ENCODE peak calls at places on chromosome 7, in nine cellular contexts. O is endothelial cell of umbilical vein; R is SK-N-SH; X is CD4-positive, alpha-beta memory T cell; W is HepG2; U is CD8-positive, alpha-beta memory T cell; Y is CD8-positive, alpha-beta T cell; Z is right atrium auricular region; I is mammary epithelial cell. Q is an unnamed sample.
A peak's percentile ranks its signal among the peaks of the same experiment; 100 is the strongest.

GRCh38 chr7:159065151-159065550 is 79.5 kb downstream of the VIPR2 start:
- DNase-seq in O (no peak), R (no peak), X (no peak), W (no peak), U (no peak), Y (no peak), Z (peak; percentile 65), I (no peak), Q (no peak)

GRCh38 chr7:113087278-113087998 is 811 bp upstream of the GPR85 start:
- DNase-seq in O (peak; percentile 81), R (peak; percentile 84), X (no peak), W (peak; percentile 1), U (no peak), Y (no peak), Z (no peak), I (no peak), Q (peak; percentile 37)

GRCh38 chr7:31080112-31080511 is 28.0 kb downstream of the ADCYAP1R1 start:
- DNase-seq in O (no peak), R (no peak), X (no peak), W (no peak), U (no peak), Y (no peak), Z (no peak), I (no peak), Q (no peak)

GRCh38 chr7:154919324-154920222 is 83.4 kb downstream of the PAXIP1 start:
- DNase-seq in O (no peak), R (no peak), X (no peak), W (no peak), U (no peak), Y (no peak), Z (peak; percentile 38), I (peak; percentile 13), Q (no peak)

GRCh38 chr7:22185559-22185958 is 171.4 kb downstream of the RAPGEF5 start:
- DNase-seq in O (no peak), R (no peak), X (no peak), W (no peak), U (no peak), Y (no peak), Z (no peak), I (no peak), Q (no peak)

GRCh38 chr7:33196194-33196593 is 66.8 kb downstream of the BBS9 start:
- DNase-seq in O (no peak), R (peak; percentile 49), X (no peak), W (no peak), U (no peak), Y (no peak), Z (no peak), I (no peak), Q (no peak)

GRCh38 chr7:110017405-110017804 is 1073.5 kb upstream of the LRRN3 start:
- DNase-seq in O (no peak), R (no peak), X (no peak), W (no peak), U (no peak), Y (no peak), Z (no peak), I (no peak), Q (no peak)

GRCh38 chr7:5598261-5598761 is 174.7 kb upstream of the TNRC18 start:
- DNase-seq in O (peak; percentile 12), R (no peak), X (no peak), W (no peak), U (no peak), Y (no peak), Z (no peak), I (no peak), Q (no peak)

GRCh38 chr7:145812218-145812617 is 304.4 kb upstream of the CNTNAP2 start:
- DNase-seq in O (no peak), R (no peak), X (no peak), W (no peak), U (no peak), Y (no peak), Z (no peak), I (no peak), Q (no peak)

GRCh38 chr7:100793806-100794660 is 33.3 kb downstream of the EPHB4 start:
- DNase-seq in O (peak; percentile 45), R (no peak), X (no peak), W (no peak), U (no peak), Y (no peak), Z (no peak), I (no peak), Q (no peak)

GRCh38 chr7:142896151-142896550 is 10.6 kb upstream of the TRPV6 start:
- DNase-seq in O (no peak), R (no peak), X (no peak), W (no peak), U (no peak), Y (no peak), Z (no peak), I (no peak), Q (no peak)

GRCh38 chr7:66050337-66050957 is 25.2 kb upstream of the ASL start:
- DNase-seq in O (no peak), R (peak; percentile 52), X (no peak), W (no peak), U (no peak), Y (no peak), Z (no peak), I (no peak), Q (no peak)

GRCh38 chr7:114864278-114864677 is 57.6 kb upstream of the MDFIC start:
- DNase-seq in O (peak; percentile 7), R (no peak), X (no peak), W (no peak), U (no peak), Y (no peak), Z (no peak), I (no peak), Q (no peak)
- H3K4me3 ChIP-seq in O (no peak overlapping the region), R (no peak overlapping the region), X (no peak overlapping the region), W (no peak overlapping the region), U (no peak overlapping the region), Y (no peak overlapping the region), Z (no peak overlapping the region), I (no peak overlapping the region), Q (no peak overlapping the region)

GRCh38 chr7:11358637-11359036 is 385.0 kb downstream of the PHF14 start:
- DNase-seq in O (no peak), R (no peak), X (no peak), W (no peak), U (no peak), Y (no peak), Z (no peak), I (no peak), Q (no peak)

DNA sequence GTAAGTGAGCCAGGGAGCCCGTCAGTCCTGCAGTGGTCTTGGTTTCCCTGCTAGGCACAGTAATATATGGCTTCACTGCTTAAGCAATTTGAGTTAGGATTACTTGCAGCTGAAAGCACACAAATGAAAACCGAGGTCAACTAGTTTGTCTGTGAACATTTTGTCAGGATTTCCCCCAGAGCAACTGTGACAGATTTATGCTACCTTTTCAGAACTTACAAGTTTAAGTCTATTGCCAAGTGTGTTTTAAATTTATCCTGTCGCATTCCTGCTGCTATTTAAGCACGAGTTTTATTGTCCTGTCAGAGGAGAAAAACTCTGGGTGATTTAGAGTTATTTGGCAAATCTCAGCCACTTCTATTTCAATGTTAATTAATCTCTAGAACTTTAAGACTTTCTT is 381.9 kb downstream of the PHF14 start:
- DNase-seq in O (no peak), R (no peak), X (no peak), W (no peak), U (no peak), Y (no peak), Z (no peak), I (no peak), Q (no peak)
- H3K4me3 ChIP-seq in O (no peak overlapping the region), R (no peak overlapping the region), X (no peak overlapping the region), W (no peak overlapping the region), U (no peak overlapping the region), Y (no peak overlapping the region), Z (no peak overlapping the region), I (no peak overlapping the region), Q (no peak overlapping the region)

DNA sequence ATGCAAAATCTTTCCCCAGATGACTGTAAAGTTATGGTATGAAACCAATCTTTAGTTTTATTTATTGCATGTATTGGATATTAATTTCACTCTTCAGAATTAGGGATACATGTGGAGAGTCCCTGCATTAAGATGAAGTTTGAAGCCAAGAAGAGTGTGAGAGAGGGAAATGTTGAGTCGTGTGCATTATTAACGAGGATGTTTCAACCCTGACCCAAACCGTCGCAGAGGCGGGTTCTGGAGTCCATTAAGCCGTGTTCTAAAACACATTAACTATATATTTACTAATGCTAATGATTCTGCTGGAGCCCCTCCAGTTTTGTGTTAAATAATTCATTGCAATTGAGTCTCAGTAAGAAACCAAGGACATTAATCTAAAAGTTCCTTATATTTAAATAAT is 1.8 kb downstream of the CDK14 start:
- DNase-seq in O (no peak), R (no peak), X (no peak), W (no peak), U (no peak), Y (no peak), Z (no peak), I (no peak), Q (no peak)
- H3K4me3 ChIP-seq in O (peak overlapping the region; percentile 94), R (peak overlapping the region; percentile 96), X (no peak overlapping the region), W (no peak overlapping the region), U (no peak overlapping the region), Y (no peak overlapping the region), Z (peak overlapping the region; percentile 73), I (peak overlapping the region; percentile 80), Q (no peak overlapping the region)

DNA sequence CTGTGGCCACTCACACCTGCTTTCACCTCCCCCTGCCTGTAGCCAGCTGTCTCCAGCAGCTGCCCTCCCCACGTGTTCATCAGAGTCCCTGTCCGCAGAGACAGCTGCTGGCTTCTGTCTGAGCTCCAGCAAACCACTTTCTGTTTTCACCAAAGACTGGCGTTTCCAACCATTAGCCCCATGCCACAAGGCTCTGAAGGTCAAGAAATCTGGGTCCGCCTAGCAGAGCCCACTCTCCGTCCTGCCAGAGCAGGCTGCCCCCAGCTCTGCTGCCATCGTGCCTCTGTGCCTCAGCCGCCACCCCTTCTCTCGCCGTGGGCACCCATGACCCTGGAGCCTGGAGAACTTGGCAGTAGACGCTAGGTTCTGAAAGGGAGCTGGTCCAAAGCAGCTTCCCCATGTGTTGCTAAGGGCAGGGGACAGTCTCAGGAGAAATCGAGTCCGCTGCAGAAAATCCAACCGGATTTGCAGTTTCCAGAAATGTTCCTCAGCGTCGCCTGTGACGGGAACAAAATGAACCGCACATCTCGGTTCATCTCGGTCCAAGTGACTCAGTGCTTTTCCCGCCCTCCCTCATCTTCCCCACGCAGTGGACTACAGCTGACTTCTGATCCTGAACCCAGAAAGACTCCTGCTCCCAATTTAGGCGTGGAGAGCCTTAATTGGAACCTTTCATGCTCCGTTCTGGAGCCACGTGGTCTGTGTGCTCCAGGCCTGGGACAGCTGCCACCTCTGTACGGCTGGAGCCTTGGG is 28.0 kb downstream of the TMEM120A start:
- DNase-seq in O (no peak), R (peak; percentile 53), X (no peak), W (no peak), U (no peak), Y (no peak), Z (peak; percentile 90), I (no peak), Q (no peak)
- H3K4me3 ChIP-seq in O (no peak overlapping the region), R (no peak overlapping the region), X (no peak overlapping the region), W (no peak overlapping the region), U (no peak overlapping the region), Y (no peak overlapping the region), Z (peak overlapping the region; percentile 12), I (no peak overlapping the region), Q (no peak overlapping the region)

Q was measured in Jurkat, Clone E6-1.